ENCODE peak calls at places on chromosomes 2 and 18, in six cellular contexts. H is breast epithelium, K is cardiac fibroblast, L is epithelial cell of proximal tubule, U is adrenal gland, E is A549. A is an unnamed sample.

GRCh38 chr2:121468936-121469335 is 61.7 kb upstream of the RNU4ATAC start:
- DNase-seq in L (no peak), U (no peak), K (no peak), E (no peak), H (no peak), A (no peak)

GRCh38 chr18:73136134-73136533 is 268.3 kb upstream of the NETO1 start:
- DNase-seq in L (no peak), K (no peak), E (peak), U (no peak), H (no peak), A (no peak)

GRCh38 chr2:24515335-24515734 is 24.3 kb downstream of the NCOA1 start:
- DNase-seq in L (no peak), H (no peak), E (no peak), U (peak), K (no peak), A (no peak)

GRCh38 chr2:51795248-51795888 is 763.4 kb upstream of the NRXN1 start:
- DNase-seq in U (no peak), H (no peak), L (no peak), E (no peak), K (no peak), A (no peak)

GRCh38 chr2:160375037-160375436 is 118.6 kb downstream of the RBMS1 start:
- DNase-seq in K (peak), U (peak), L (no peak), H (no peak), E (no peak), A (peak)

GRCh38 chr2:148701039-148701438 is 56.5 kb downstream of the EPC2 start:
- DNase-seq in U (no peak), L (no peak), H (no peak), K (no peak), E (no peak), A (no peak)

GRCh38 chr2:70029814-70030409 is 57.4 kb upstream of the PCBP1 start:
- DNase-seq in H (peak), L (peak), U (peak), E (no peak), K (peak), A (peak)

GRCh38 chr2:28661589-28662001 is 90.0 kb upstream of the PPP1CB start:
- DNase-seq in L (peak), U (peak), E (no peak), K (peak), H (peak), A (peak)

GRCh38 chr2:198325359-198325758 is 521.0 kb downstream of the PLCL1 start:
- DNase-seq in E (no peak), U (no peak), H (no peak), K (no peak), L (no peak), A (no peak)

DNA sequence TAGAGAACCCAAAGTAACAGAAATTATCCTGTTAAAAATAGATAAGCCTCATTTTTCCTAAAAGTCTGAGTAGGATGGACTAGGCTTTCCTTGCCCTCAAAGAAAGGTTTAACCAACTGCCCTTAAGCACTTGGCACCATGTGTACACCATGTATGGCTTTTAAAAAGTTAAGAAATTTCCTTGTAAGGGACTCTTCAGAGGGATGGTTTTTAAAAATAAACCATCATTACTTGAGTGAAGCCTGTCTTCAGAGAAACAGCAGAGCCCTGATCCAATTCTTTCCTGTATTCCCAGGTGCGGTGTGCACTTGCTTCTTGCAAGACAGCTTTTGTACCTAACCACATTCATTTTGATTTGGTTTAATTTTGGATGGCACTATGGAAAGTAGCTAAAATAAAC is 1.1 kb upstream of the NEMP2 start:
- DNase-seq in K (no peak), H (no peak), U (no peak), L (no peak), E (no peak), A (no peak)
- H3K4me3 ChIP-seq in K (no peak), H (no peak), U (no peak), L (peak), E (peak), A (peak)

DNA sequence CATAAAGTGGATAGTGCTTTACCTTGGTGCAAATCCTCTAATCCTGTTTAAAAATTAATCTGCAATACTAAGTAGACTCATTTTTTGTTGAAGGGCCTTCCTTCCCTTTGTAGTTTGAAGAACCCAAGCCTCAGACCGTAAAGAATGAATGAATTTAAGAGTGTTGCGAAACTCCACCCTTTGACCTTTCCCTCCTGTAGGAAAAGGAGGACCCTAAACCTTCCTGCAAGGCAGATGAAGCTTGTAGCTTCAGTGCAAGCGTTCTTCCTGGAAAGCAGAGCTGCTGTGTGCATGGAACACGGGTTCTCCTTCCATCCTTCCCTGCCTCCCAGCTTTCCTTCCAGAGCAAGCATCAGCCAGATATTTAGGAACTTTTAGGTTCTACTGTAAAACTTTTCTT is 1.7 kb downstream of the IMPA2 start:
- DNase-seq in U (no peak), L (no peak), K (no peak), E (no peak), H (no peak), A (no peak)
- H3K4me3 ChIP-seq in U (no peak), L (peak), K (no peak), E (peak), H (no peak), A (no peak)

DNA sequence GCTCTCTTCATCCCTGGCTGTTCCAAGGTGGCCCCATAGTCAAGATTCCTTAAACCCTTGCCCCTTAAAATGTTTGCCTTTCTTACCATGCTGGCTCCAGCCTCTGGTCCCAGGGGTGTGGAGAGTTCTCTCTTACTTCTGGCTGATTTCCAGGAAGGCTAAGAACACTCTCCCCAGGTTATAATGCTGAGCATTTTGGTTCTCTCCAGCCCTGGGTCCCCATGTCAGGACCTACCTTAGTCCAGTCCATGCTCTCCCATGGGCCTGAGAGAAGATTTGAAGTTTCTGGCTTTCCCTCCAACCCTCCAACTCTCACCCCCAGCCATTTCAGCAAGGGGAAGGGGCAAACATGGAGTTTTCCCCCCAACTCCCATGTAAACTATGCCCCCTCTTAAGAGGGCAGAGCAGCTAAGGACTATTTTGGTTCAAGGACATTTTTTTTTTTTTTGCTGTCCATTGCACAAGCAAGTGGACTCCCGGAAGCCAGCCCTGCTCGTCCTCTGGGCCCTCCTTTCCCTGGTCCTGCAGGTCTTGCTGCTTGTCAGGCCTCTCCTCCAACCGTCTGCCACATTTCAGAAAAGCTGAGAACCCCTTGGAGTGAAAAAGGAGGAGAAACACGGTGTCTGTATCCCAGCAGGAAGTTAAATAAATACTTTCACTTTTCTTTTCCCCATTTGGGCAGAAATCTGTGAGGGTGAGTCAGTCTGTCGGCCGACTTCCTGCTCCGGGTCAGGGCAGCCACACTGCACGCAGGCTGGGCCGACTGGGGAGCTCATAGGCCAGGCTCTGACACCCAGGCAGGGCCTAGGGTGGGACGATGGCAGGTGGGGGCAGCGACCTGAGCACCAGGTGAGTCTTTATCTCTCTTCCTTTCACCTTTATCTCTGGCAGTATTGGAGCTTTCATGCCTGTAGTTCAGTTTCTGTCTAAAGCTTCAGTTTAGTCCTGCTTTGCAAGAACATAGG is at the start of gene SP140L:
- DNase-seq in H (peak), U (peak), L (peak), K (peak), E (peak), A (peak)
- H3K4me3 ChIP-seq in H (peak), U (peak), L (peak), K (peak), E (peak), A (peak)

GRCh38 chr2:21443494-21444105 is 319.8 kb downstream of the TDRD15 start:
- DNase-seq in E (no peak), U (no peak), L (no peak), K (no peak), H (no peak), A (no peak)

GRCh38 chr2:21441442-21441841 is 317.7 kb downstream of the TDRD15 start:
- DNase-seq in H (no peak), L (no peak), U (no peak), K (no peak), E (no peak), A (no peak)

DNA sequence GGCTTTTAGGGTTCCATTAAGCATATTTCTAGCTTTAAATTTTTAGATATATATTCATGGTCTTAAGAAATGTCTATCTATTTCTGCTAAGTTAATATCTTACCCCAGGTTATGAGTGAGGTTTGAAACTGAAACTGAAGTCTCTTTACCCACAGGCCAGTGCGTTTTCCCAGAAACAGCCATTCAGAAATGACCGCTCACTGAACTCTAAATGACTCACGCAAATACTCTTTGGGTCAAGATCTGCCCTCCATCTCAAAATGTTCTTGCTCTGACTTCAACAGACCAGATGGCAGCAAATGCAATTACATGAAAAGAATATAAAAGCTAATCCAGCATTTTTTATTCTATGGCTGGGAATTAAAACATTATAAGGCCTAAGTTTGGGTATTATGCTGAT is 315.2 kb downstream of the TDRD15 start:
- DNase-seq in U (peak), E (no peak), H (no peak), L (peak), K (peak), A (peak)
- H3K4me3 ChIP-seq in U (no peak), E (no peak), H (no peak), L (no peak), K (no peak), A (no peak)

A was measured in fibroblast of pulmonary artery.